ENCODE peak calls at places on chromosomes 11 and 22, in nine cellular contexts. D, T, W, H, P, U, V, F and J are unnamed samples.

GRCh38 chr11:96200243-96200642 is 142.8 kb downstream of the MAML2 start:
- DNase-seq in T (no peak), H (no peak), D (no peak), U (no peak), P (peak), F (no peak), W (no peak), V (peak), J (peak)

GRCh38 chr22:45878051-45878764 is 98.8 kb downstream of the WNT7B start:
- DNase-seq in U (no peak), V (no peak), P (no peak), T (no peak), D (no peak), F (peak), H (no peak), W (peak), J (no peak)

GRCh38 chr11:47163198-47163597 is 13.5 kb downstream of the ARFGAP2 start:
- DNase-seq in U (no peak), D (no peak), P (no peak), T (no peak), V (no peak), H (no peak), W (no peak), F (no peak), J (no peak)

GRCh38 chr11:107493117-107493516 is 35.5 kb upstream of the CWF19L2 start:
- DNase-seq in T (no peak), P (peak), D (no peak), V (no peak), H (no peak), U (peak), F (no peak), W (no peak), J (no peak)

GRCh38 chr11:93038521-93038920 is 69.1 kb downstream of the MTNR1B start:
- DNase-seq in U (no peak), V (no peak), D (no peak), W (no peak), T (no peak), H (no peak), F (no peak), P (no peak), J (no peak)

GRCh38 chr11:77125191-77125590 is 2.9 kb upstream of the MYO7A start:
- DNase-seq in U (no peak), T (no peak), V (no peak), H (no peak), P (no peak), F (no peak), W (no peak), D (no peak), J (no peak)

GRCh38 chr11:93906486-93906885 is 56.1 kb upstream of the VSTM5 start:
- DNase-seq in H (no peak), D (no peak), P (peak), U (no peak), T (no peak), F (no peak), V (peak), W (no peak), J (no peak)

GRCh38 chr22:29394931-29395581 is 6.7 kb upstream of the AP1B1 start:
- DNase-seq in W (peak), H (peak), D (peak), U (peak), T (peak), V (peak), F (peak), P (peak), J (peak)

GRCh38 chr11:23644443-23644842 is 784.2 kb upstream of the CCDC179 start:
- DNase-seq in V (no peak), F (no peak), H (peak), P (no peak), D (no peak), T (no peak), W (no peak), U (no peak), J (no peak)

GRCh38 chr22:39970742-39971141 is 10.5 kb downstream of the TMA7B start:
- DNase-seq in W (no peak), H (no peak), V (no peak), D (no peak), F (no peak), P (no peak), U (no peak), T (no peak), J (no peak)

GRCh38 chr11:93888026-93888425 is 37.6 kb upstream of the VSTM5 start:
- DNase-seq in W (no peak), F (no peak), P (no peak), D (no peak), U (no peak), T (no peak), V (peak), H (no peak), J (no peak)

GRCh38 chr11:78605296-78605695 is 30.6 kb upstream of the NARS2 start:
- DNase-seq in F (no peak), U (peak), T (no peak), H (no peak), D (no peak), P (no peak), V (no peak), W (no peak), J (no peak)

GRCh38 chr11:6979365-6979764 is 40.8 kb downstream of the ZNF214 start:
- DNase-seq in P (no peak), V (no peak), D (no peak), H (no peak), U (no peak), T (no peak), F (no peak), W (no peak), J (no peak)

GRCh38 chr22:41844513-41844912 is 11.6 kb downstream of the SREBF2 start:
- DNase-seq in V (peak), W (no peak), U (no peak), H (no peak), D (no peak), F (no peak), T (no peak), P (no peak), J (no peak)

GRCh38 chr22:41845380-41846267 is 12.7 kb downstream of the SREBF2 start:
- DNase-seq in P (no peak), T (no peak), D (no peak), F (no peak), V (no peak), U (no peak), W (peak), H (no peak), J (no peak)

GRCh38 chr22:41847300-41847699 is 14.4 kb downstream of the SREBF2 start:
- DNase-seq in P (no peak), H (no peak), D (no peak), W (no peak), F (no peak), V (no peak), T (no peak), U (peak), J (no peak)

GRCh38 chr22:41848468-41848867 is 15.6 kb downstream of the SREBF2 start:
- DNase-seq in H (peak), P (no peak), T (no peak), U (no peak), D (no peak), W (no peak), F (no peak), V (no peak), J (no peak)

GRCh38 chr22:41846268-41847002 is 13.5 kb downstream of the SREBF2 start:
- DNase-seq in F (no peak), W (no peak), H (peak), D (no peak), V (no peak), P (no peak), U (no peak), T (no peak), J (peak)
- H3K4me2 ChIP-seq in F (no peak), W (peak), H (peak), D (no peak), V (no peak), P (peak), U (peak), T (no peak), J (no peak)

GRCh38 chr11:100684101-100685065 is 2.7 kb upstream of the ARHGAP42 start:
- DNase-seq in W (no peak), U (peak), D (peak), F (no peak), H (no peak), V (no peak), T (peak), P (peak), J (no peak)

GRCh38 chr11:100687630-100688395 is 725 bp downstream of the ARHGAP42 start:
- DNase-seq in U (peak), P (peak), T (peak), H (peak), V (peak), D (peak), F (peak), W (peak), J (peak)

GRCh38 chr11:100687032-100687629 is at the start of gene ARHGAP42:
- DNase-seq in F (peak), H (peak), T (peak), P (peak), D (peak), V (peak), U (peak), W (peak), J (peak)

GRCh38 chr11:100689141-100689540 is 2.1 kb downstream of the ARHGAP42 start:
- DNase-seq in H (no peak), D (no peak), F (no peak), T (no peak), P (no peak), W (no peak), V (no peak), U (no peak), J (no peak)

DNA sequence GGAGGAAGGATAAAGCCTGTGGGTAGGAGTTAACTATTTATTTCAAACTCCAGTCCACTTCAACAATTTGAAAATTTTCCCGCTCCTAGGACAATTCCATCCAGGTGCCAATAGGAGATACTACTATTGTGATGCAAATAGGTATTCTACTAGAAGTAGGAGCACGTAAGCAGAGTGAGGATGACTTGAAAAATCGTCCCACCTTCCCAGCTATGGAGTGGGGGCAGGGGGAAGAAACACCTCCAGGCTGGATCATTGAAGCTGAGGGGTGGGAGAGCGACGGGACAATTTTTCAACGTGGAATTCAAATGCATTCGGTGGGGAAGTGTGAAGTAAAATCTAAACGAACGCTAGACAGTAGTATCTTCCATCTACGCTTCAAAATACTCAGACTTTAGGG is 612 bp upstream of the ARHGAP42 start:
- DNase-seq in V (no peak), P (no peak), U (no peak), D (no peak), T (no peak), W (peak), H (peak), F (peak), J (no peak)
- H3K4me2 ChIP-seq in V (peak), P (peak), U (peak), D (peak), T (peak), W (peak), H (peak), F (peak), J (peak)

GRCh38 chr22:35330258-35330861 is 30.7 kb downstream of the TOM1 start:
- DNase-seq in D (no peak), U (no peak), V (peak), F (no peak), T (no peak), H (no peak), P (peak), W (no peak), J (peak)
- H3K4me2 ChIP-seq in D (no peak), U (no peak), V (no peak), F (no peak), T (no peak), H (no peak), P (peak), W (no peak), J (no peak)

GRCh38 chr22:16956290-16956689 is 51.7 kb downstream of the GAB4 start:
- DNase-seq in P (no peak), F (no peak), D (no peak), V (no peak), U (no peak), H (no peak), W (no peak), T (no peak), J (no peak)

GRCh38 chr22:16954060-16954403 is 54.0 kb downstream of the GAB4 start:
- DNase-seq in F (peak), V (no peak), H (no peak), D (peak), W (no peak), U (no peak), T (no peak), P (no peak), J (no peak)

GRCh38 chr22:16957781-16958180 is 50.2 kb downstream of the GAB4 start:
- DNase-seq in P (no peak), F (peak), D (no peak), U (no peak), W (no peak), H (no peak), V (no peak), T (no peak), J (no peak)

GRCh38 chr22:16955081-16955480 is 52.9 kb downstream of the GAB4 start:
- DNase-seq in W (no peak), T (no peak), H (no peak), D (no peak), V (no peak), U (no peak), F (peak), P (no peak), J (no peak)

DNA sequence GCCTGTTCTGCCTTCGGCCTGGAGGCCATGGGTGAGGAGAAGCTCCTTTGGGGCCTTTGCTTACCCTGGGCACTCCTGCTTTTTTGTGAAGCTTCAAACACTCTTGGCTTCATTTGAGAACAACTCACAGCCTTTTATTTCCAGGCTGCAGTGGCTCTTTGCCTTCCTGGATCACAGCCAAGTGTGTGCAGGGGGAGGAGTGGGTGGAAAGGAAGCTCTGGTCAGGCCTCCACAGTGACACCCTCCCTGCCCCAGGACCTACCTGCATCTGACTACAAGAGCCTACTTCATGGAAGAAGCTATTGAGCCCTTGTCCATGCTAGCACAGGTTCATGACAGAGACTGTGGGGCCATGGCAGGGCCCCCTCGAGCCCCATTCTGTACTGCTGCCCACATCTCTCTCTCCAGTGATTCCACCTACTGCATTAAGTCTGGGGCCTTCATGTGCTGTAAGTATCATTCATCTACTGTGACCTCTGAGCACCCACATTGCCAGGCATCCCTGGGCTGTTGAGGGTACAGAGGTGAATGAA is 52.3 kb downstream of the GAB4 start:
- DNase-seq in V (no peak), T (no peak), P (no peak), H (no peak), D (no peak), W (no peak), U (no peak), F (no peak), J (no peak)
- H3K4me2 ChIP-seq in V (no peak), T (no peak), P (no peak), H (no peak), D (no peak), W (no peak), U (no peak), F (no peak), J (no peak)

GRCh38 chr11:88415495-88415894 is 78.0 kb upstream of the CTSC start:
- DNase-seq in U (no peak), H (no peak), D (no peak), W (no peak), V (no peak), T (no peak), P (no peak), F (no peak), J (no peak)
- H3K4me2 ChIP-seq in U (peak), H (no peak), D (no peak), W (no peak), V (no peak), T (no peak), P (no peak), F (no peak), J (no peak)

GRCh38 chr11:87926250-87926970 is 248.8 kb downstream of the RAB38 start:
- DNase-seq in W (no peak), V (no peak), P (peak), H (peak), U (peak), F (peak), T (no peak), D (no peak), J (no peak)
- H3K4me2 ChIP-seq in W (no peak), V (no peak), P (no peak), H (no peak), U (no peak), F (no peak), T (no peak), D (no peak), J (no peak)

GRCh38 chr22:19779011-19779421 is 18.4 kb downstream of the TBX1 start:
- DNase-seq in W (no peak), P (no peak), D (no peak), U (no peak), V (no peak), H (no peak), F (no peak), T (no peak), J (no peak)

GRCh38 chr22:19783531-19784395 is 23.2 kb downstream of the TBX1 start:
- DNase-seq in T (no peak), U (no peak), W (no peak), F (no peak), P (no peak), H (no peak), V (no peak), D (no peak), J (no peak)

GRCh38 chr22:19776433-19777031 is 16.0 kb downstream of the TBX1 start:
- DNase-seq in W (no peak), U (no peak), P (no peak), T (no peak), H (no peak), F (no peak), D (no peak), V (no peak), J (no peak)

GRCh38 chr22:19782533-19782932 is 22.0 kb downstream of the TBX1 start:
- DNase-seq in W (no peak), P (no peak), F (no peak), U (no peak), V (no peak), H (no peak), D (no peak), T (no peak), J (no peak)

GRCh38 chr22:19779685-19780268 is 19.2 kb downstream of the TBX1 start:
- DNase-seq in T (no peak), V (no peak), F (no peak), H (no peak), U (no peak), D (no peak), W (peak), P (no peak), J (no peak)
- H3K4me2 ChIP-seq in T (peak), V (no peak), F (no peak), H (no peak), U (no peak), D (peak), W (no peak), P (no peak), J (no peak)

DNA sequence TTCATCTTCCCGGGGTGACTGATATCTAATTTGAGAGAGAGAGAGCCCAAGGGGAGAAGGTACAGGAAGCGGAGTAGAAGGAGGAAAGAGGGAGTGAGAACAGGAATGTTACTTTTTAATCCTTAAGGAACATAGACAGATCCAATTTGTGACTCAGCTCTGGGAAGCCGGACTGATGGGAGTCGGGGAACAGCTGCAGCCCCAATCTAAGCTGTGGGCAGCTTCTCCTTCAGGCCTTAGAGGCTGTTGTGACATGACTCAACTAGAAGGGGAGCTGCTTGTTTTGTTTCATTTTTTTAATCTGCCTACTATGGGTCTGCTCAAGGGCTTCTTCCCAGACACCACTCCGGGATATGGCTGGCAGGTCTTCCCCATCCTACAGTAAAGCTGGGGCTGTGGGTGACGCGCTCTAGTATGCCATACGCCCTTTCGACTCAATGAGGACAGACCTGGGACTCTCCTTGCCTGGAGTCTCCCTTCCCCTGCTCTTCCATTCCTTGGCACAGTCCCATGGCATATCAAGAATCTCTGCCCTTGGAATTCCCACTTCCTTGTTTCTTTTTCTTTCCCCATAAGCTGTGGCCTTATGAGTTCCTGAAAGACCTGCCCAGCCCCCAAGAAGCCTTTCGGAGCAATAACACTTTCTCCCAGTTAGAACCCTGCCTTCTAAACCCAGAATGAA is 103.3 kb upstream of the AKIP1 start:
- DNase-seq in V (no peak), P (peak), U (peak), D (no peak), F (no peak), T (no peak), H (no peak), W (no peak), J (no peak)
- H3K4me2 ChIP-seq in V (no peak), P (peak), U (peak), D (peak), F (no peak), T (no peak), H (no peak), W (peak), J (no peak)